ENCODE peak calls at places on chromosomes 2 and 18, in four cellular contexts. S, L, B and T are unnamed samples.

GRCh38 chr2:38076250-38076709 is 329 bp upstream of the CYP1B1 start:
- DNase-seq in S (no peak), L (peak; percentile 91), B (no peak), T (peak; percentile 56)

GRCh38 chr2:138453815-138454214 is 47.8 kb upstream of the SPOPL start:
- DNase-seq in S (no peak), L (no peak), B (no peak), T (no peak)

GRCh38 chr2:28709101-28709500 is 42.5 kb upstream of the PPP1CB start:
- DNase-seq in S (no peak), L (no peak), B (no peak), T (no peak)

GRCh38 chr2:844725-845124 is 105.9 kb upstream of the SNTG2 start:
- DNase-seq in S (no peak), L (peak; percentile 50), B (no peak), T (no peak)

GRCh38 chr2:38463752-38464151 is 86.7 kb upstream of the ATL2 start:
- DNase-seq in S (no peak), L (no peak), B (no peak), T (no peak)

GRCh38 chr2:179817181-179817841 is 44.1 kb downstream of the ZNF385B start:
- DNase-seq in S (no peak), L (no peak), B (no peak), T (no peak)

GRCh38 chr2:149161481-149162225 is 123.2 kb downstream of the LYPD6B start:
- DNase-seq in S (no peak), L (peak; percentile 85), B (no peak), T (no peak)

GRCh38 chr2:80496770-80497169 is 192.2 kb upstream of the LRRTM1 start:
- DNase-seq in S (no peak), L (no peak), B (no peak), T (no peak)

GRCh38 chr2:201886504-201886903 is 80.2 kb downstream of the CDK15 start:
- DNase-seq in S (no peak), L (no peak), B (no peak), T (no peak)

GRCh38 chr2:24993797-24994196 is 22.0 kb upstream of the DNAJC27 start:
- DNase-seq in S (no peak), L (no peak), B (no peak), T (no peak)

GRCh38 chr2:238970553-238971081 is 122.7 kb downstream of the TWIST2 start:
- DNase-seq in S (no peak), L (peak; percentile 26), B (peak; percentile 77), T (peak; percentile 74)

GRCh38 chr2:151175857-151176256 is 85.8 kb downstream of the RBM43 start:
- DNase-seq in S (no peak), L (no peak), B (no peak), T (no peak)

GRCh38 chr2:241842620-241843211 is 16.0 kb downstream of the PDCD1 start:
- DNase-seq in S (no peak), L (peak; percentile 46), B (no peak), T (peak; percentile 70)

GRCh38 chr2:205802069-205802468 is 119.8 kb downstream of the NRP2 start:
- DNase-seq in S (no peak), L (no peak), B (no peak), T (no peak)

GRCh38 chr2:240623531-240624010 is 1.7 kb upstream of the GPR35 start:
- DNase-seq in S (no peak), L (no peak), B (no peak), T (no peak)

DNA sequence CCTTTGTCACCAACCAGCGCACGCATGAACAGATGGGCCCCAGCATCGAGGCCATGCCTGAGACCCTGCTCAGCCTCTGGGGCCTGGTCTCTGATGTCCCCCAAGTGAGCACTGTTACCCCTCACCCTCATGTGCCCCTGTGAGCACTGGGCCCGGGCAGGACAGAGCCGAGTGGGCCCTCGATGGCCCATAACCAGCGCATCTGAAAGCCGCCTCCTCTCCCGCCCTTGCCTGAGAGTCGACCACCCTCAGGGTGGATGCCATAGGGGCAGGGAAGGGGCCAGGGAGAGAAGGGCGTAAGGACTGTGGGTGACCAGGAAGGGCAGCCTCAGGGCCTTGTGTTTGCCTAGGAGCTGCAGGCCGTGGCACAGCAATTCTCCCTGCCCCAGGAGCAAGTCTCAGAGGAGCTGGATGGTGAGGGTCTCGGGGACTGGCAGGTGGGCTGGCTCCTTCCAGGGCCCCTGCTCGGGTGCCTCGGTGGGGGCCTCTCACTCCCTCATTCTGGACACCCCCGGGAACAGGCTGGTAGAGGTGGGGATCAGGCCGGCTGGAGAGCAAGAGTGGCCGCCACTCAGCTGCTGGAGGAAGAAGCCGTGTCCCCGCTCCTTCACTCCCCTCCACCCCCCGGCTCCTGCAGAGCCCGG is 2.1 kb downstream of the PROM2 start:
- DNase-seq in S (no peak), L (no peak), B (no peak), T (no peak)
- TF ChIP-seq SPI1 in S (no peak), L (no peak), B (no peak), T (no peak)

DNA sequence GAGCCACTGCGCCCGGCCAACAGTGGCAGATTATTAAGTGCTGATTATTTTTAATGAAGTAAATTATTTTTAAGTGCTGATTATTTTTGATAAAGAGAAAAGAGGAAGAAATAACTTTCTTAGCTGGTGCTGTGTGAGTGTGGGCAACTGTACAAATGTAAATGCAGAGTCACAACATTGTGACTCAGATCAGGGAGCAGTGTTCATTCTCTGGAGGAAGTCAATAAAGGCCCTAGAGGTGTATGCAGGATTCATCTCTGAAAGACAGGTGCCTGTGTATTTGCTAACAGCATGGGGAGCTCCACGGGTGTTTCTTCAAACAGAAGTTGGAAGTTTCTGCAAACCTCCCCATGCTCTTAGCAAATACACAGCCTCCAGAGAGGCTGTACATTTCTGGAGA is 6.2 kb downstream of the KRTCAP3 start:
- DNase-seq in S (no peak), L (no peak), B (no peak), T (no peak)
- TF ChIP-seq SPI1 in S (no peak), L (no peak), B (no peak), T (no peak)

DNA sequence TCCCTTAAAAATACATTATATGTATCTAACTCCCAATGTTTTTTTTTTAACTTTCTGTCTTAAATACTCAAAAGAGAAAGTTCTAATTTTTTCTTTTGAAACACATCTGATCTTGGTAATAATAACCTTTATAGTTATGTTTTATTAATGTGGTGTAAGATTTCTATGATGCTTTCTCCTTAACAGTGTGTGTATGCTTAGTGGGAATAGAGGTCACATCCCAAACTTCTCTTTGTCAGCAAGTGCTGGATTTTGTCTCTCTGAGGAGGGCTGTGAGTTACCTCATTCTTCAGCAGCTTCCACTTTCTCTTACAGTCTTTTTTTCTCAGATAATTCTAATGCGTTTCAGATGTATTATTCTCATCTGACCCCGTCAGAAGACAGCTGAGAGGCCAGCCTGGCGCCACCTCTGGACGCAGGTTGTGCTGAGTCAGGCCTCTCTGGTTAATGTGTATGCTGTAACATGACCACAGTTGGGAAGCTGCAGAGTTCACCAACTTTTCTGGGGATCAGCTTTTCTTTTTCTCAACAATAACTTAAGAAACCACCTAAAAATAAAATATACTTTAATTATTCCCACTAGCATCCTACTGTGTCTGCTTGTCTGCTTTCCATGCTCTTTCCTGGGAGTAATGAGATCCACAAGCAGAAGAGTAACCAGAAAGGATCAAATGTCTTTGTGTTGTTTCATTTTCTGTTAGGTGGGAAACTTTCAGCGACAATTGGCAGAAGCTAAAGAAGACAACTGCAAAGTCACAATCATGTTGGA is 79.5 kb downstream of the CCDC150 start:
- DNase-seq in S (no peak), L (peak; percentile 50), B (peak; percentile 26), T (no peak)
- TF ChIP-seq SPI1 in S (no peak), L (no peak), B (no peak), T (no peak)

DNA sequence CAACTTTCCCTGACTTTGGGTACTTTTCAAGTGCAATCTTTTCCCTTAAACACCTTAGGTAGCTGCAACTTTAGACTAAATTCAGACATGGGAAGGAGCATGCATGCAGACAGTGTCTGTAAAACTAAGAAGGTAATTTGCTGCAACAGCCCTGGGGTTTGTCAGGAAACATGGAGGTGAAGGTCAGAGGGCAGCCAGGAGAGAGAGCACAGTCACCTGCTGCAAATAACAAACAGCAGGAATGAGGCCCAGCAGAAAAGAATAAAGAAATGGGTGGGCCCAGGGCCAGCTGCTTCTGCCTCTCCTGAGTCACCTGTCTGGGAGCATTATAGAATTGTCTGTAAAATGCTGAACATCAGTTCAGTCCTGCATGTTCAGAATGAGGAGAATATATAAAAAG is 35.2 kb downstream of the MTHFD2 start:
- DNase-seq in S (no peak), L (no peak), B (no peak), T (no peak)
- TF ChIP-seq SPI1 in S (no peak), L (no peak), B (no peak), T (no peak)

GRCh38 chr2:227608469-227609338 is 5.9 kb downstream of the SCYGR3 start:
- DNase-seq in S (peak; percentile 38), L (peak; percentile 78), B (no peak), T (no peak)
- TF ChIP-seq SPI1 in S (peak; percentile 42), L (peak; percentile 94), B (no peak), T (peak; percentile 50)

DNA sequence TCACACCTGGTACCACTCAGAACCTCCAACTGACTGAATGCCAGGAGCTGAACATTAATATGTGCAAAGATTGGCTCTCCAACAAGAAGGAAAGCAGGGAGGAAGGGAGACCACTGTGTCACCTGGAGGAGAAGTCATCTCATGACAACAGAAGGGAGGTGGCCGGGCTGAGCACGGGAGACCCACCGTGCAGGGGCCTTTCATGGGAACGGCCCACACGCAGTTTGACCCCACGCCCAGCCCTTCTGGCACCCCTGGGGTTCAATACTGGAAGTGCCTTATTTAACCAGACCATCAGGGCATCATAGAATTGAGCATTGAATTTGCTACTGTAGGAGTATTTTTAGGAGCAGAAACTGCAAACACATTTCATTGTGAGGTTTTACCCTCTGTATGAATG is 131.9 kb downstream of the NFATC1 start:
- DNase-seq in S (no peak), L (no peak), B (no peak), T (no peak)
- TF ChIP-seq SPI1 in S (no peak), L (no peak), B (no peak), T (no peak)

GRCh38 chr18:39453882-39454281 is 1888.3 kb upstream of the CELF4 start:
- DNase-seq in S (no peak), L (no peak), B (no peak), T (no peak)
- TF ChIP-seq SPI1 in S (no peak), L (no peak), B (no peak), T (no peak)

GRCh38 chr18:23953984-23954383 is 60.6 kb upstream of the TTC39C start:
- DNase-seq in S (no peak), L (no peak), B (no peak), T (no peak)
- TF ChIP-seq SPI1 in S (no peak), L (no peak), B (no peak), T (no peak)